ENCODE peak calls at places on chromosomes 7 and 10, in four cellular contexts. One of them, this sample, is unnamed.

GRCh38 chr10:13003781-13004180 is 2.3 kb upstream of the CCDC3 start:
- DNase-seq in fibroblast of pulmonary artery: no peak
- DNase-seq in AG04450: no peak
- DNase-seq in adrenal gland: no peak
- DNase-seq in this sample: no peak

GRCh38 chr7:37916673-37917660 is at the start of gene SFRP4:
- DNase-seq in adrenal gland: peak; percentile 64
- DNase-seq in fibroblast of pulmonary artery: peak; percentile 68
- DNase-seq in AG04450: no peak
- DNase-seq in this sample: no peak

GRCh38 chr7:112970771-112971170 is 115.9 kb downstream of the GPR85 start:
- DNase-seq in fibroblast of pulmonary artery: no peak
- DNase-seq in AG04450: no peak
- DNase-seq in adrenal gland: no peak
- DNase-seq in this sample: no peak

GRCh38 chr10:97711640-97712267 is 1.8 kb upstream of the MARVELD1 start:
- DNase-seq in AG04450: no peak
- DNase-seq in fibroblast of pulmonary artery: no peak
- DNase-seq in adrenal gland: no peak
- DNase-seq in this sample: no peak

GRCh38 chr7:45606050-45606449 is 31.9 kb downstream of the ADCY1 start:
- DNase-seq in AG04450: no peak
- DNase-seq in adrenal gland: no peak
- DNase-seq in fibroblast of pulmonary artery: no peak
- DNase-seq in this sample: no peak

GRCh38 chr7:147308539-147308938 is 1191.9 kb downstream of the CNTNAP2 start:
- DNase-seq in fibroblast of pulmonary artery: peak; percentile 6
- DNase-seq in AG04450: no peak
- DNase-seq in adrenal gland: no peak
- DNase-seq in this sample: no peak

GRCh38 chr7:55476852-55477780 is 95.2 kb downstream of the VOPP1 start:
- DNase-seq in fibroblast of pulmonary artery: no peak
- DNase-seq in adrenal gland: no peak
- DNase-seq in AG04450: no peak
- DNase-seq in this sample: no peak

GRCh38 chr10:30736685-30737232 is 107.2 kb upstream of the LYZL2 start:
- DNase-seq in fibroblast of pulmonary artery: peak; percentile 99
- DNase-seq in AG04450: peak; percentile 99
- DNase-seq in adrenal gland: no peak
- DNase-seq in this sample: peak; percentile 99

GRCh38 chr10:22581453-22581852 is 132.9 kb downstream of the PIP4K2A start:
- DNase-seq in AG04450: no peak
- DNase-seq in fibroblast of pulmonary artery: no peak
- DNase-seq in adrenal gland: no peak
- DNase-seq in this sample: no peak

GRCh38 chr7:6636741-6637543 is at the start of gene ZNF316:
- DNase-seq in adrenal gland: peak; percentile 53
- DNase-seq in AG04450: no peak
- DNase-seq in fibroblast of pulmonary artery: peak; percentile 52
- DNase-seq in this sample: no peak

GRCh38 chr7:50479743-50480517 is 29.8 kb upstream of the FIGNL1 start:
- DNase-seq in AG04450: no peak
- DNase-seq in adrenal gland: no peak
- DNase-seq in fibroblast of pulmonary artery: no peak
- DNase-seq in this sample: no peak

GRCh38 chr7:134113655-134114054 is 13.5 kb upstream of the LRGUK start:
- DNase-seq in adrenal gland: no peak
- DNase-seq in AG04450: no peak
- DNase-seq in fibroblast of pulmonary artery: no peak
- DNase-seq in this sample: no peak

GRCh38 chr10:11183000-11183399 is 165.3 kb downstream of the CELF2 start:
- DNase-seq in adrenal gland: no peak
- DNase-seq in fibroblast of pulmonary artery: no peak
- DNase-seq in AG04450: no peak
- DNase-seq in this sample: no peak

GRCh38 chr7:30436518-30436917 is 42.1 kb downstream of the NOD1 start:
- DNase-seq in adrenal gland: no peak
- DNase-seq in AG04450: no peak
- DNase-seq in fibroblast of pulmonary artery: no peak
- DNase-seq in this sample: no peak

GRCh38 chr7:132876576-132876975 is 205.3 kb downstream of the CHCHD3 start:
- DNase-seq in AG04450: no peak
- DNase-seq in fibroblast of pulmonary artery: no peak
- DNase-seq in adrenal gland: no peak
- DNase-seq in this sample: no peak

GRCh38 chr7:29193316-29194205 is 1.0 kb upstream of the CHN2 start:
- DNase-seq in AG04450: no peak
- DNase-seq in adrenal gland: no peak
- DNase-seq in fibroblast of pulmonary artery: no peak
- DNase-seq in this sample: no peak

GRCh38 chr10:96688789-96689188 is 31.5 kb downstream of the PIK3AP1 start:
- DNase-seq in fibroblast of pulmonary artery: no peak
- DNase-seq in AG04450: no peak
- DNase-seq in adrenal gland: no peak
- DNase-seq in this sample: no peak

GRCh38 chr10:3132036-3133025 is 40.3 kb downstream of the PITRM1 start:
- DNase-seq in adrenal gland: no peak
- DNase-seq in AG04450: no peak
- DNase-seq in fibroblast of pulmonary artery: peak; percentile 21
- DNase-seq in this sample: no peak

GRCh38 chr7:1706381-1706720 is 36.3 kb downstream of the ELFN1 start:
- DNase-seq in fibroblast of pulmonary artery: no peak
- DNase-seq in adrenal gland: no peak
- DNase-seq in AG04450: no peak
- DNase-seq in this sample: no peak

GRCh38 chr10:7971949-7972348 is 82.5 kb upstream of the GATA3 start:
- DNase-seq in AG04450: no peak
- DNase-seq in fibroblast of pulmonary artery: no peak
- DNase-seq in adrenal gland: no peak
- DNase-seq in this sample: no peak

GRCh38 chr10:110209399-110209925 is 2.1 kb downstream of the MXI1 start:
- DNase-seq in fibroblast of pulmonary artery: peak; percentile 69
- DNase-seq in AG04450: peak; percentile 24
- DNase-seq in adrenal gland: peak; percentile 72
- DNase-seq in this sample: no peak

GRCh38 chr7:5769571-5769970 is 11.9 kb downstream of the RNF216 start:
- DNase-seq in adrenal gland: no peak
- DNase-seq in fibroblast of pulmonary artery: no peak
- DNase-seq in AG04450: no peak
- DNase-seq in this sample: no peak

GRCh38 chr10:122648599-122649428 is 50.8 kb downstream of the C10orf120 start:
- DNase-seq in AG04450: peak; percentile 2
- DNase-seq in adrenal gland: peak; percentile 25
- DNase-seq in fibroblast of pulmonary artery: peak; percentile 50
- DNase-seq in this sample: no peak

GRCh38 chr10:11180228-11180627 is 162.6 kb downstream of the CELF2 start:
- DNase-seq in fibroblast of pulmonary artery: no peak
- DNase-seq in AG04450: no peak
- DNase-seq in adrenal gland: peak; percentile 38
- DNase-seq in this sample: no peak

GRCh38 chr10:82866424-82867020 is 991.5 kb downstream of the NRG3 start:
- DNase-seq in adrenal gland: no peak
- DNase-seq in AG04450: no peak
- DNase-seq in fibroblast of pulmonary artery: peak; percentile 76
- DNase-seq in this sample: no peak

GRCh38 chr10:97574374-97575100 is 2.0 kb downstream of the ANKRD2 start:
- DNase-seq in adrenal gland: peak; percentile 97
- DNase-seq in fibroblast of pulmonary artery: peak; percentile 72
- DNase-seq in AG04450: no peak
- DNase-seq in this sample: peak; percentile 41

GRCh38 chr10:29699621-29700020 is 64.8 kb upstream of the SVIL start:
- DNase-seq in fibroblast of pulmonary artery: no peak
- DNase-seq in adrenal gland: no peak
- DNase-seq in AG04450: no peak
- DNase-seq in this sample: no peak

GRCh38 chr7:102024769-102025391 is 207.5 kb downstream of the CUX1 start:
- DNase-seq in fibroblast of pulmonary artery: no peak
- DNase-seq in adrenal gland: no peak
- DNase-seq in AG04450: no peak
- DNase-seq in this sample: no peak

GRCh38 chr7:142511801-142512200 is 237.5 kb upstream of the PRSS1 start:
- DNase-seq in AG04450: no peak
- DNase-seq in adrenal gland: no peak
- DNase-seq in fibroblast of pulmonary artery: no peak
- DNase-seq in this sample: no peak

GRCh38 chr10:42594246-42594650 is 44.1 kb downstream of the ZNF33B start:
- DNase-seq in fibroblast of pulmonary artery: peak; percentile 90
- DNase-seq in AG04450: peak; percentile 10
- DNase-seq in adrenal gland: no peak
- DNase-seq in this sample: no peak

GRCh38 chr7:33334349-33334748 is 205.0 kb downstream of the BBS9 start:
- DNase-seq in adrenal gland: no peak
- DNase-seq in fibroblast of pulmonary artery: peak; percentile 56
- DNase-seq in AG04450: no peak
- DNase-seq in this sample: no peak

GRCh38 chr7:50641442-50642405 is 76.5 kb upstream of the DDC start:
- DNase-seq in AG04450: no peak
- DNase-seq in fibroblast of pulmonary artery: no peak
- DNase-seq in adrenal gland: peak; percentile 39
- DNase-seq in this sample: no peak

GRCh38 chr10:61635946-61636345 is 26.8 kb upstream of the CABCOCO1 start:
- DNase-seq in adrenal gland: no peak
- DNase-seq in fibroblast of pulmonary artery: no peak
- DNase-seq in AG04450: no peak
- DNase-seq in this sample: no peak

DNA sequence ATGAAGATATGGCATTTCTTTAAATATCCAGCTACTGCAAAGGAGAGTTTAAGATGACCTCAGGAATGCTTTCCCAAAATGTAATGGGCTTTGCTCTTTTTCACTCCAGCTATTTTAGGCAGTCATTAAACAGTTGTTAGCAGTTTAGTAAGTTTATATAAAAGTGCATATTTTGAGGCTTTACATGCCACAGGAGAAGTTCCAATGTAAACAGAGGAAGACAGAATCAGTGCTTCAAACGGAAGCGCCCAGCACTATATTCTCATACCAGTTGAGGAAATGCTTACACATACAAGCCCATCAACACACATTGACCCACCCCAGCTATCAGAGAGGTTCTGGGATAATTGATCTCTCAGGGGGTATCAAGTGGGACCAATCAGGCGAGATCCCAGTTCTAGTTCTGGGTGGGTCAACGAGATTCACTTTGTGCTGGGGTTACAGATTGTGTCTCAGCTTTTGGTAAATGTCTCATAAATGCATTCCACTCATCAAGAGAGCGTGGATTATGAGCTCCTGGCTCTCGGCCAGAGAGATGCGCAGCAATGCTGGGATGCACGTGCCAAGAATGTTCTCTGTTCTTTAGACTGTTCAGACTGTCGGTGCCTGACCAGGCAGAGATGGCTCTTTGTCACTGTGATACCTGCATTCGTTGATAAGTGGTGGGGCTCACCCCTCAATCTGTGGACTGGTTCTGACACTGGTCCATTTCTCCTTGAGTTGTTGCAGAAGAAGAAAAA is 55.0 kb downstream of the CACNB2 start:
- DNase-seq in adrenal gland: no peak
- DNase-seq in AG04450: peak; percentile 37
- DNase-seq in fibroblast of pulmonary artery: no peak
- DNase-seq in this sample: peak; percentile 3
- H3K4me3 ChIP-seq in adrenal gland: no peak overlapping the region
- H3K4me3 ChIP-seq in AG04450: no peak overlapping the region
- H3K4me3 ChIP-seq in fibroblast of pulmonary artery: no peak overlapping the region
- H3K4me3 ChIP-seq in this sample: no peak overlapping the region

DNA sequence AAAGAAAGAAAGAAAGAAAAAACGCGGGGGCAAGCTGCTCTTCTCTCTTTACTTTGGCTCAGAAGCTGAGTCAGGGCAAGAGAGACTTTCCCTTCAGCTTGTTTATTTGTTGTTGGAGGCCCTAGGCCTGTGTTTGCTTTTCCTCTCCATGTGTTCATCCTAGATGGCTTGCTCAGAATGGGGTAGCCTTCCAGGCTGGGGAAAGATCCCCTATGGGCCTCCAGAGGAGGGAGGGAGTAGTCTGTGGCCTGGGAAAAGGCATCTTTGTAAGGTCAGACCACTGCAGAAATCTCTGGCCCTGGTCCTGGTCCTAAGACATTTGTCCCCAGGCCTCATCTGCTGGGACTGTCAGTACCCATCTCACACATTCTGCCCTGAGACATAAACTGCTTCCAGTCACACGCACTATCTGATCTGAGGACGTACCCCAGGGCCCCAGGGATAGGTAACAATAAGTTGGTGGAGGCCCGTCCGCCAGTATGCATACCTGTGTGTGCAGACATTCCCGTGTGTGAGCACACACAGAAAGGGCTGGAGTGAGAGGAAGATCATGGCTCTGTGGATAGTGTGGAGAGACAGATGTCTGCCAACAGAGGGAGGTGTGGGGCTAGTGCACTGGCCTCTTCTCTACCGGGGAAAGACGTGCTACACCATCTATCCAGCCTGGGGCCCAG is 4.9 kb upstream of the SCD start:
- DNase-seq in adrenal gland: peak; percentile 44
- DNase-seq in AG04450: no peak
- DNase-seq in fibroblast of pulmonary artery: peak; percentile 74
- DNase-seq in this sample: no peak
- TF ChIP-seq CTCF in adrenal gland: peak; percentile 64
- TF ChIP-seq CTCF in AG04450: peak; percentile 80
- TF ChIP-seq CTCF in fibroblast of pulmonary artery: peak; percentile 87
- TF ChIP-seq CTCF in this sample: peak; percentile 81

DNA sequence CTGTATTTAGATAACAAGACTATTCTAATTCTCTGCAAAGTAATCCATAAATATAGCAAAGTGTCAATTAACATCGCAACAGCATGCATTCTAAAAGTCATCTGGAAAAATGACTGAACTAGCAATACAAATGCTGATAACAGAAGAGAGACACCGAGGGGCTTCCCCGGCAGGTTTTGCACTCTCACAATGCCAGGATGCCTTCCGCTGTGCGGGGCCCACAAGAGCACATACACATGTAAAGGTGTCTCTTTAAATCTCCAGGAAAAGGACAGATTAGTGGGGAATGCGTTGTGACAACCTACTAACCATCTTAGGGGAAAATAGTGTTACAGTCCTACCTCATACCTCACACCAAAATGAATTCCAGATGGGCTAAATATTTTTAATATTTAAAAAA is 86.9 kb downstream of the CXCL12 start:
- DNase-seq in fibroblast of pulmonary artery: no peak
- DNase-seq in AG04450: no peak
- DNase-seq in adrenal gland: no peak
- DNase-seq in this sample: no peak
- H3K4me3 ChIP-seq in fibroblast of pulmonary artery: no peak overlapping the region
- H3K4me3 ChIP-seq in AG04450: no peak overlapping the region
- H3K4me3 ChIP-seq in adrenal gland: no peak overlapping the region
- H3K4me3 ChIP-seq in this sample: no peak overlapping the region

GRCh38 chr7:136688601-136689000 is 179.9 kb upstream of the CHRM2 start:
- DNase-seq in adrenal gland: no peak
- DNase-seq in AG04450: no peak
- DNase-seq in fibroblast of pulmonary artery: no peak
- DNase-seq in this sample: no peak

GRCh38 chr7:136692221-136692620 is 176.2 kb upstream of the CHRM2 start:
- DNase-seq in fibroblast of pulmonary artery: no peak
- DNase-seq in adrenal gland: no peak
- DNase-seq in AG04450: no peak
- DNase-seq in this sample: no peak

GRCh38 chr7:136685506-136685905 is 182.9 kb upstream of the CHRM2 start:
- DNase-seq in adrenal gland: no peak
- DNase-seq in AG04450: no peak
- DNase-seq in fibroblast of pulmonary artery: peak; percentile 3
- DNase-seq in this sample: no peak

GRCh38 chr7:136693166-136694119 is 175.0 kb upstream of the CHRM2 start:
- DNase-seq in fibroblast of pulmonary artery: no peak
- DNase-seq in AG04450: no peak
- DNase-seq in adrenal gland: no peak
- DNase-seq in this sample: no peak

GRCh38 chr7:136687693-136688322 is 180.6 kb upstream of the CHRM2 start:
- DNase-seq in fibroblast of pulmonary artery: peak; percentile 56
- DNase-seq in AG04450: peak; percentile 3
- DNase-seq in adrenal gland: no peak
- DNase-seq in this sample: no peak
- TF ChIP-seq CTCF in fibroblast of pulmonary artery: peak; percentile 73
- TF ChIP-seq CTCF in AG04450: peak; percentile 72
- TF ChIP-seq CTCF in adrenal gland: no peak
- TF ChIP-seq CTCF in this sample: peak; percentile 31